ENCODE peak calls at places on chromosomes 12 and 14, in nine cellular contexts. D, R, Y, H, B, S, O, F and N are unnamed samples.

GRCh38 chr12:25977047-25977446 is 18.6 kb downstream of the RASSF8 start:
- DNase-seq in R (peak; percentile 95), O (no peak), S (no peak), H (no peak), D (no peak), F (no peak), Y (no peak), B (no peak), N (no peak)

GRCh38 chr14:93104961-93105360 is 10.8 kb downstream of the ITPK1 start:
- DNase-seq in S (no peak), R (no peak), F (no peak), B (no peak), H (no peak), Y (no peak), D (no peak), O (no peak), N (peak; percentile 63)

GRCh38 chr12:15712823-15713663 is 76.1 kb downstream of the EPS8 start:
- DNase-seq in B (no peak), O (no peak), D (no peak), Y (no peak), H (no peak), F (peak; percentile 77), S (no peak), R (peak; percentile 35), N (no peak)

GRCh38 chr12:124497658-124498057 is 69.8 kb downstream of the NCOR2 start:
- DNase-seq in O (no peak), B (no peak), D (no peak), R (no peak), H (no peak), S (no peak), Y (no peak), F (peak; percentile 93), N (no peak)

GRCh38 chr12:114478891-114479290 is 72.9 kb upstream of the TBX5 start:
- DNase-seq in O (no peak), H (no peak), S (no peak), B (no peak), R (no peak), Y (no peak), F (no peak), D (no peak), N (no peak)

GRCh38 chr12:119681953-119682352 is 14.0 kb downstream of the PRKAB1 start:
- DNase-seq in O (no peak), Y (no peak), R (peak; percentile 90), F (no peak), S (no peak), B (no peak), D (no peak), H (no peak), N (no peak)

GRCh38 chr12:24553259-24553658 is 395.6 kb downstream of the BCAT1 start:
- DNase-seq in O (no peak), H (no peak), S (no peak), Y (no peak), R (no peak), D (no peak), B (no peak), F (no peak), N (no peak)

GRCh38 chr12:48750769-48751356 is 34.4 kb upstream of the CCNT1 start:
- DNase-seq in S (no peak), D (no peak), Y (no peak), F (no peak), O (no peak), H (no peak), B (no peak), R (peak; percentile 61), N (no peak)

GRCh38 chr12:25723286-25723685 is 170.2 kb upstream of the LMNTD1 start:
- DNase-seq in Y (no peak), B (no peak), D (no peak), O (no peak), H (no peak), R (peak; percentile 60), F (no peak), S (no peak), N (no peak)

GRCh38 chr12:84463756-84464495 is 448.7 kb downstream of the SLC6A15 start:
- DNase-seq in O (no peak), D (no peak), R (no peak), H (no peak), S (no peak), Y (no peak), F (no peak), B (no peak), N (no peak)

GRCh38 chr14:53180272-53181221 is 27.4 kb upstream of the DDHD1 start:
- DNase-seq in R (peak; percentile 11), F (no peak), H (peak; percentile 30), S (no peak), Y (no peak), O (peak; percentile 7), B (peak; percentile 29), D (no peak), N (peak; percentile 68)

GRCh38 chr12:57896139-57896436 is 45.3 kb upstream of the ATP23 start:
- DNase-seq in F (no peak), S (no peak), Y (no peak), D (no peak), R (no peak), O (no peak), H (no peak), B (no peak), N (no peak)

GRCh38 chr14:39228509-39229221 is 5.0 kb upstream of the MIA2 start:
- DNase-seq in H (no peak), R (no peak), S (no peak), O (no peak), B (no peak), D (no peak), Y (no peak), F (no peak), N (no peak)

GRCh38 chr12:1841606-1842182 is 21.3 kb downstream of the LRTM2 start:
- DNase-seq in F (no peak), R (no peak), D (no peak), B (no peak), O (no peak), Y (no peak), H (no peak), S (no peak), N (no peak)

GRCh38 chr12:120055231-120055630 is 61.3 kb downstream of the RAB35 start:
- DNase-seq in O (no peak), F (no peak), S (no peak), B (no peak), R (peak; percentile 25), D (no peak), Y (no peak), H (no peak), N (no peak)

GRCh38 chr14:31510222-31510621 is 22.4 kb upstream of the GPR33 start:
- DNase-seq in D (no peak), H (no peak), B (no peak), F (no peak), S (no peak), O (no peak), R (peak; percentile 45), Y (no peak), N (no peak)

GRCh38 chr12:115451785-115452736 is 768.1 kb upstream of the TBX3 start:
- DNase-seq in D (no peak), F (no peak), Y (no peak), B (peak; percentile 10), O (no peak), S (no peak), H (no peak), R (peak; percentile 13), N (peak; percentile 64)

GRCh38 chr14:20468773-20469241 is 399 bp upstream of the PNP start:
- DNase-seq in F (no peak), S (no peak), O (no peak), Y (no peak), H (no peak), R (no peak), B (no peak), D (no peak), N (no peak)

GRCh38 chr14:94707494-94707893 is 62.4 kb downstream of the GSC start:
- DNase-seq in D (no peak), R (no peak), S (no peak), B (no peak), Y (no peak), F (no peak), H (no peak), O (no peak), N (peak; percentile 69)

GRCh38 chr14:23217032-23217431 is 20.7 kb upstream of the RNF212B start:
- DNase-seq in S (no peak), F (no peak), O (no peak), B (no peak), D (no peak), R (no peak), Y (no peak), H (no peak), N (no peak)

GRCh38 chr12:21980544-21980943 is 39.3 kb upstream of the ABCC9 start:
- DNase-seq in B (no peak), H (no peak), R (no peak), D (no peak), F (no peak), Y (no peak), S (no peak), O (no peak), N (no peak)

GRCh38 chr12:12907552-12907951 is 16.2 kb downstream of the GPRC5A start:
- DNase-seq in D (no peak), O (no peak), S (no peak), F (no peak), H (no peak), B (no peak), Y (no peak), R (no peak), N (no peak)